ENCODE peak calls at places on chromosomes 16 and 17, in nine cellular contexts. V, E, W, D, Z, O, M, N and B are unnamed samples.

GRCh38 chr16:82016268-82016667 is 5.0 kb upstream of the SDR42E1 start:
- DNase-seq in O (no peak), D (no peak), M (peak; percentile 74), N (no peak), E (no peak), Z (no peak), V (no peak), W (peak; percentile 5), B (no peak)

GRCh38 chr17:50112694-50113093 is 17.3 kb downstream of the SAMD14 start:
- DNase-seq in Z (no peak), D (no peak), W (no peak), E (no peak), N (no peak), O (no peak), V (no peak), M (no peak), B (no peak)

GRCh38 chr16:89360760-89361435 is 129.5 kb downstream of the ANKRD11 start:
- DNase-seq in N (no peak), M (no peak), Z (peak; percentile 26), W (no peak), O (no peak), V (peak; percentile 80), D (no peak), E (no peak), B (peak; percentile 58)

GRCh38 chr16:21610006-21610544 is 10.7 kb downstream of the METTL9 start:
- DNase-seq in N (no peak), V (no peak), Z (no peak), W (no peak), O (no peak), M (no peak), D (no peak), E (no peak), B (no peak)

GRCh38 chr17:5405400-5405799 is 14.1 kb downstream of the NUP88 start:
- DNase-seq in Z (no peak), E (no peak), O (no peak), D (no peak), V (no peak), W (no peak), M (no peak), N (no peak), B (no peak)

GRCh38 chr16:24609740-24610420 is 70.5 kb downstream of the RBBP6 start:
- DNase-seq in D (peak; percentile 61), M (peak; percentile 59), E (peak; percentile 39), W (peak; percentile 24), N (peak; percentile 56), V (no peak), O (peak; percentile 44), Z (no peak), B (peak; percentile 46)

GRCh38 chr17:75892556-75893224 is 4.1 kb downstream of the TRIM65 start:
- DNase-seq in W (no peak), N (no peak), Z (no peak), M (no peak), E (no peak), V (no peak), O (no peak), D (no peak), B (no peak)

GRCh38 chr17:58097384-58098088 is 14.3 kb downstream of the DYNLL2 start:
- DNase-seq in W (no peak), N (no peak), E (no peak), D (no peak), Z (no peak), V (no peak), M (no peak), O (no peak), B (no peak)

GRCh38 chr16:50611332-50611934 is 63.2 kb downstream of the NKD1 start:
- DNase-seq in O (no peak), D (no peak), N (no peak), Z (no peak), W (no peak), V (no peak), E (no peak), M (no peak), B (no peak)

GRCh38 chr16:70410736-70411135 is 28.2 kb downstream of the ST3GAL2 start:
- DNase-seq in Z (no peak), W (no peak), E (no peak), N (peak; percentile 32), M (no peak), O (no peak), D (no peak), V (no peak), B (no peak)